ENCODE peak calls at places on chromosome 22, in five cellular contexts. M is T-cell, F is AG10803, H is AG04450, N is amniotic stem cell. A is an unnamed sample.

GRCh38 chr22:33325232-33326004 is 267.2 kb upstream of the SYN3 start:
- DNase-seq in N (no peak), H (no peak), M (no peak), F (no peak), A (no peak)

GRCh38 chr22:37996079-37996478 is 11.7 kb upstream of the SOX10 start:
- DNase-seq in F (no peak), H (no peak), M (no peak), N (no peak), A (no peak)

GRCh38 chr22:42836026-42836425 is 21.0 kb downstream of the ARFGAP3 start:
- DNase-seq in M (no peak), N (no peak), H (no peak), F (no peak), A (no peak)

GRCh38 chr22:43060213-43060612 is 29.0 kb downstream of the TTLL1 start:
- DNase-seq in H (no peak), N (no peak), F (no peak), M (no peak), A (peak; percentile 85)

GRCh38 chr22:19756288-19757128 is 4.1 kb upstream of the TBX1 start:
- DNase-seq in N (no peak), H (no peak), M (peak; percentile 69), F (no peak), A (peak; percentile 76)

GRCh38 chr22:38567531-38568245 is 2.3 kb downstream of the DMC1 start:
- DNase-seq in N (no peak), H (no peak), M (no peak), F (peak; percentile 55), A (no peak)

GRCh38 chr22:24101966-24102365 is 79.3 kb upstream of the SUSD2 start:
- DNase-seq in N (no peak), H (no peak), M (no peak), F (no peak), A (no peak)

GRCh38 chr22:19607198-19608113 is 83.2 kb upstream of the CLDN5 start:
- DNase-seq in F (no peak), M (peak; percentile 29), H (no peak), N (no peak), A (peak; percentile 53)

GRCh38 chr22:46586531-46587011 is 33.6 kb upstream of the GRAMD4 start:
- DNase-seq in F (no peak), H (no peak), M (no peak), N (no peak), A (no peak)

A was measured in iPS-NIHi11.